ENCODE peak calls at places on chromosomes 11 and 22, in nine cellular contexts. Q is neural progenitor cell, R is GM23248, Z is PC-3, U is GM23338, T is HCT116, O is SK-N-SH, V is MM.1S, G is OCI-LY7. L is an unnamed sample.

GRCh38 chr11:86923993-86924766 is 31.0 kb downstream of the FZD4 start:
- DNase-seq in Q (peak; percentile 77), R (no peak), Z (no peak), U (peak; percentile 93), T (no peak), O (no peak), V (no peak), G (no peak), L (peak; percentile 60)

GRCh38 chr22:48888466-48889208 is 939.0 kb downstream of the BRD1 start:
- DNase-seq in Q (no peak), R (no peak), Z (no peak), U (no peak), T (no peak), O (no peak), V (no peak), G (no peak), L (no peak)

GRCh38 chr22:50581950-50582561 is 593 bp downstream of the CHKB start:
- DNase-seq in Q (no peak), R (peak; percentile 55), Z (no peak), U (no peak), T (no peak), O (no peak), V (peak; percentile 33), G (peak; percentile 55), L (no peak)

GRCh38 chr11:64580387-64580786 is 10.6 kb upstream of the SLC22A12 start:
- DNase-seq in Q (no peak), R (peak; percentile 30), Z (no peak), U (no peak), T (no peak), O (no peak), V (no peak), G (no peak), L (no peak)

GRCh38 chr22:35524966-35525686 is 15.5 kb upstream of the RASD2 start:
- DNase-seq in Q (no peak), R (peak; percentile 47), Z (no peak), U (no peak), T (no peak), O (peak; percentile 88), V (no peak), G (no peak), L (peak; percentile 61)

GRCh38 chr22:44574057-44574456 is 76.0 kb upstream of the RTL6 start:
- DNase-seq in Q (no peak), R (peak; percentile 94), Z (peak; percentile 86), U (no peak), T (peak; percentile 19), O (no peak), V (no peak), G (no peak), L (peak; percentile 45)

GRCh38 chr11:77761481-77761880 is 59.0 kb downstream of the RSF1 start:
- DNase-seq in Q (no peak), R (no peak), Z (no peak), U (no peak), T (no peak), O (no peak), V (no peak), G (no peak), L (no peak)

GRCh38 chr11:75195164-75195962 is 44.5 kb downstream of the SLCO2B1 start:
- DNase-seq in Q (no peak), R (no peak), Z (no peak), U (no peak), T (no peak), O (peak; percentile 71), V (no peak), G (no peak), L (no peak)

GRCh38 chr22:44373234-44373633 is 60.5 kb upstream of the SHISAL1 start:
- DNase-seq in Q (no peak), R (no peak), Z (no peak), U (no peak), T (no peak), O (no peak), V (no peak), G (no peak), L (no peak)

GRCh38 chr11:108131993-108132392 is 10.6 kb downstream of the ACAT1 start:
- DNase-seq in Q (no peak), R (peak; percentile 68), Z (no peak), U (no peak), T (no peak), O (no peak), V (no peak), G (no peak), L (no peak)

GRCh38 chr11:107741044-107741823 is 29.4 kb upstream of the SLN start:
- DNase-seq in Q (peak; percentile 46), R (peak; percentile 56), Z (peak; percentile 73), U (peak; percentile 67), T (peak; percentile 22), O (peak; percentile 33), V (peak; percentile 23), G (peak; percentile 42), L (peak; percentile 25)

GRCh38 chr11:65121447-65121864 is 478 bp downstream of the FAU start:
- DNase-seq in Q (peak; percentile 39), R (peak; percentile 61), Z (no peak), U (peak; percentile 35), T (no peak), O (no peak), V (peak; percentile 30), G (peak; percentile 49), L (peak; percentile 72)

GRCh38 chr11:20474176-20474950 is 86.8 kb downstream of the PRMT3 start:
- DNase-seq in Q (peak; percentile 13), R (no peak), Z (no peak), U (peak; percentile 71), T (no peak), O (no peak), V (no peak), G (no peak), L (no peak)

GRCh38 chr22:30416403-30416802 is 9.2 kb upstream of the MTFP1 start:
- DNase-seq in Q (no peak), R (peak; percentile 42), Z (no peak), U (no peak), T (no peak), O (no peak), V (no peak), G (no peak), L (peak; percentile 64)

GRCh38 chr11:9947231-9947864 is 283.5 kb downstream of the SWAP70 start:
- DNase-seq in Q (no peak), R (no peak), Z (no peak), U (no peak), T (no peak), O (no peak), V (no peak), G (peak; percentile 15), L (no peak)

GRCh38 chr11:36463781-36464180 is 46.3 kb downstream of the TRAF6 start:
- DNase-seq in Q (no peak), R (no peak), Z (no peak), U (peak; percentile 16), T (no peak), O (no peak), V (no peak), G (no peak), L (no peak)

GRCh38 chr11:92130432-92130831 is 94.2 kb upstream of the FAT3 start:
- DNase-seq in Q (no peak), R (peak; percentile 63), Z (peak; percentile 37), U (no peak), T (no peak), O (no peak), V (no peak), G (no peak), L (no peak)

GRCh38 chr11:62444271-62444833 is 25.5 kb downstream of the SCGB1A1 start:
- DNase-seq in Q (peak; percentile 41), R (peak; percentile 90), Z (no peak), U (no peak), T (no peak), O (peak; percentile 92), V (no peak), G (no peak), L (no peak)

GRCh38 chr22:41862160-41862529 is 29.2 kb downstream of the SREBF2 start:
- DNase-seq in Q (no peak), R (no peak), Z (no peak), U (no peak), T (no peak), O (no peak), V (no peak), G (peak; percentile 84), L (peak; percentile 61)

GRCh38 chr11:24226606-24227005 is 270.2 kb upstream of the LUZP2 start:
- DNase-seq in Q (no peak), R (no peak), Z (no peak), U (no peak), T (no peak), O (no peak), V (no peak), G (no peak), L (no peak)

GRCh38 chr22:48351376-48352085 is 1476.1 kb downstream of the BRD1 start:
- DNase-seq in Q (no peak), R (no peak), Z (no peak), U (no peak), T (no peak), O (no peak), V (no peak), G (no peak), L (no peak)

GRCh38 chr11:73342633-73343032 is 33.6 kb upstream of the RELT start:
- DNase-seq in Q (peak; percentile 86), R (peak; percentile 44), Z (peak; percentile 26), U (peak; percentile 67), T (no peak), O (peak; percentile 86), V (no peak), G (no peak), L (peak; percentile 57)
- H3K4me2 ChIP-seq in Q (peak overlapping the region; percentile 97), R (no peak overlapping the region), Z (peak overlapping the region; percentile 68), U (peak overlapping the region; percentile 82), T (no peak overlapping the region), O (no peak overlapping the region), V (no peak overlapping the region), G (no peak overlapping the region), L (peak overlapping the region; percentile 93)

DNA sequence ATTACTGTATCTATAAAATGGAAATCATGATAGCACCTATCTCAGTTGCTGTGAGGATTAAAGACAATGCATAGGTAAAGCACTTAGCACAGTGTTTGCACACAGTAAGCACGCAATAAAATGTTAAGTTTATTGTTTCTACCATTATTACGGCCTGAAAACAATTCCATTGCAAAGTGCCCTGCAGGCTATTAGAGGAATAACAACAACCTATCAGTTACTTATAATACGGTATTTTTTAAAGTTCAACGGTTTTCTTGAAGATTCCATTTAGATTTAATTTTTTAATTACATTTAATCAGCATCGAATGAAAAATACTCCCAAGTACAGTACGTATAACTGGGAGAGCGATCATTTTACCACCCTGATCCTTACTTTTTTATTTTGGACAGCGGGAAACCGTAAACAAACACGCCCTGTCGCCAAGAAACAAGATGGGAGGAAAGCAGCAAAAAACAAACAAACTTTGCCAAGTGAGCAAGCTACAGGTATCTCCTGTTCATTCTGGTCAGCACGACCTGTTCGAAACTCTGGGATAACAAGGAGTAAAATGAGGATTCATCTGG is 892 bp downstream of the SLC36A4 start:
- DNase-seq in Q (no peak), R (peak; percentile 56), Z (peak; percentile 30), U (peak; percentile 57), T (peak; percentile 8), O (peak; percentile 7), V (no peak), G (peak; percentile 8), L (peak; percentile 13)
- TF ChIP-seq EZH2phosphoT487 in Q (no peak), R (no peak), Z (no peak), U (no peak), T (no peak), O (no peak), V (no peak), G (no peak), L (no peak)

GRCh38 chr11:32110795-32111194 is 19.9 kb downstream of the RCN1 start:
- DNase-seq in Q (no peak), R (no peak), Z (no peak), U (no peak), T (no peak), O (no peak), V (no peak), G (no peak), L (no peak)
- H2AFZ ChIP-seq in Q (no peak overlapping the region), R (no peak overlapping the region), Z (no peak overlapping the region), U (no peak overlapping the region), T (no peak overlapping the region), O (no peak overlapping the region), V (no peak overlapping the region), G (no peak overlapping the region), L (no peak overlapping the region)

GRCh38 chr22:37229805-37230672 is 14.0 kb downstream of the RAC2 start:
- DNase-seq in Q (no peak), R (peak; percentile 90), Z (peak; percentile 83), U (no peak), T (peak; percentile 51), O (no peak), V (peak; percentile 89), G (peak; percentile 92), L (no peak)
- H3K4me2 ChIP-seq in Q (no peak overlapping the region), R (peak overlapping the region; percentile 72), Z (peak overlapping the region; percentile 67), U (no peak overlapping the region), T (peak overlapping the region; percentile 88), O (peak overlapping the region; percentile 73), V (peak overlapping the region; percentile 72), G (peak overlapping the region; percentile 74), L (no peak overlapping the region)

L was measured in hepatocyte.